ENCODE peak calls at places on chromosomes 2 and 18, in seven cellular contexts. E, Y, J, D, N, G and C are unnamed samples.

GRCh38 chr2:230877737-230878598 is 13.2 kb downstream of the ITM2C start:
- DNase-seq in G (peak), N (no peak), J (no peak), Y (no peak), D (peak), E (no peak), C (peak)

GRCh38 chr18:51724790-51725721 is 527.6 kb upstream of the MEX3C start:
- DNase-seq in G (no peak), J (no peak), D (no peak), N (no peak), Y (no peak), E (no peak), C (no peak)

GRCh38 chr18:35635171-35635570 is 53.6 kb downstream of the GALNT1 start:
- DNase-seq in Y (peak), N (no peak), D (peak), G (no peak), J (peak), E (no peak), C (no peak)

GRCh38 chr18:27780061-27780740 is 396.7 kb downstream of the CDH2 start:
- DNase-seq in N (no peak), Y (no peak), E (no peak), J (no peak), D (no peak), G (no peak), C (no peak)

GRCh38 chr2:11753452-11753885 is 7.0 kb downstream of the LPIN1 start:
- DNase-seq in J (no peak), N (peak), G (peak), E (no peak), Y (no peak), D (peak), C (no peak)

GRCh38 chr2:129817175-129817574 is 162.3 kb upstream of the RAB6C start:
- DNase-seq in D (no peak), N (no peak), J (no peak), Y (no peak), G (no peak), E (no peak), C (no peak)

GRCh38 chr2:647003-647560 is 30.1 kb downstream of the TMEM18 start:
- DNase-seq in Y (no peak), J (no peak), N (no peak), D (no peak), E (no peak), G (no peak), C (no peak)

GRCh38 chr18:3447895-3448844 is 1.8 kb upstream of the TGIF1 start:
- DNase-seq in G (peak), J (peak), D (peak), N (no peak), Y (peak), E (no peak), C (peak)

GRCh38 chr18:58364867-58365533 is 263.9 kb downstream of the ALPK2 start:
- DNase-seq in N (no peak), Y (no peak), G (no peak), E (no peak), D (peak), J (no peak), C (no peak)

GRCh38 chr2:173075056-173075780 is 428 bp upstream of the MAP3K20 start:
- DNase-seq in Y (no peak), J (no peak), D (no peak), E (no peak), N (no peak), G (no peak), C (no peak)

GRCh38 chr2:44935854-44936185 is 5.7 kb upstream of the SIX3 start:
- DNase-seq in D (no peak), N (no peak), J (no peak), E (no peak), G (no peak), Y (no peak), C (no peak)

GRCh38 chr2:28366496-28367282 is 26.0 kb upstream of the FOSL2 start:
- DNase-seq in J (no peak), N (no peak), D (peak), G (peak), Y (no peak), E (no peak), C (peak)

GRCh38 chr2:126527836-126528490 is 128.0 kb upstream of the GYPC start:
- DNase-seq in Y (no peak), N (peak), D (peak), E (peak), G (peak), J (peak), C (peak)

GRCh38 chr18:13390711-13391110 is 172.2 kb downstream of the LDLRAD4 start:
- DNase-seq in E (no peak), D (no peak), J (no peak), Y (no peak), N (no peak), G (no peak), C (no peak)

GRCh38 chr18:65227970-65228369 is 522.8 kb upstream of the CDH7 start:
- DNase-seq in E (no peak), J (no peak), Y (no peak), D (no peak), N (no peak), G (no peak), C (no peak)

GRCh38 chr18:12015697-12016062 is 34.4 kb downstream of the IMPA2 start:
- DNase-seq in G (no peak), N (no peak), Y (no peak), D (peak), E (no peak), J (no peak), C (no peak)

GRCh38 chr2:220273082-220273481 is 645.7 kb downstream of the SLC4A3 start:
- DNase-seq in N (no peak), D (no peak), E (no peak), G (no peak), Y (no peak), J (no peak), C (no peak)

GRCh38 chr18:9851511-9851910 is 34.3 kb upstream of the TXNDC2 start:
- DNase-seq in D (no peak), Y (no peak), N (no peak), J (no peak), G (no peak), E (no peak), C (no peak)

GRCh38 chr2:26843041-26843440 is 4.9 kb upstream of the DPYSL5 start:
- DNase-seq in G (no peak), J (no peak), E (no peak), N (no peak), D (no peak), Y (no peak), C (no peak)

GRCh38 chr2:71798266-71799012 is 345.1 kb downstream of the DYSF start:
- DNase-seq in G (no peak), N (peak), Y (no peak), D (peak), E (no peak), J (no peak), C (no peak)

GRCh38 chr18:7205346-7205745 is 25.5 kb upstream of the LRRC30 start:
- DNase-seq in N (no peak), Y (no peak), D (no peak), J (no peak), G (no peak), E (no peak), C (no peak)